ENCODE peak calls at places on chromosomes 3 and 15, in six cellular contexts. E, G, J, B, I and P are unnamed samples.

GRCh38 chr3:40097507-40098117 is 211.9 kb upstream of the EIF1B start:
- DNase-seq in J (no peak), E (no peak), G (no peak), B (no peak), I (no peak), P (no peak)

GRCh38 chr3:30644615-30645014 is 38.2 kb downstream of the TGFBR2 start:
- DNase-seq in J (peak), I (no peak), B (peak), G (peak), E (peak), P (peak)

GRCh38 chr3:151879684-151880282 is 6.3 kb downstream of the SUCNR1 start:
- DNase-seq in G (no peak), B (no peak), E (no peak), J (no peak), I (no peak), P (no peak)

GRCh38 chr3:109346770-109347295 is 9.5 kb upstream of the DPPA4 start:
- DNase-seq in E (peak), B (no peak), I (no peak), G (no peak), J (no peak), P (no peak)

GRCh38 chr3:27657404-27657803 is 64.7 kb downstream of the EOMES start:
- DNase-seq in I (no peak), J (no peak), E (no peak), B (no peak), G (peak), P (no peak)

GRCh38 chr15:40320931-40321371 is 2.5 kb upstream of the INAFM2 start:
- DNase-seq in I (no peak), G (peak), B (peak), J (peak), E (peak), P (peak)

GRCh38 chr15:38758001-38758400 is 193.4 kb upstream of the RASGRP1 start:
- DNase-seq in B (no peak), I (no peak), E (peak), G (peak), J (no peak), P (no peak)

GRCh38 chr3:34056951-34057390 is 258.5 kb downstream of the PDCD6IP start:
- DNase-seq in B (no peak), G (peak), J (no peak), I (no peak), E (no peak), P (peak)

GRCh38 chr3:115321396-115321795 is 174.3 kb upstream of the ZBTB20 start:
- DNase-seq in I (no peak), J (no peak), G (peak), E (peak), B (no peak), P (no peak)

GRCh38 chr15:69863446-69863845 is 234.3 kb downstream of the TLE3 start:
- DNase-seq in E (peak), J (no peak), B (no peak), I (no peak), G (no peak), P (no peak)

GRCh38 chr3:124882749-124883148 is 4.4 kb downstream of the ITGB5 start:
- DNase-seq in E (no peak), J (no peak), B (no peak), I (no peak), G (no peak), P (no peak)

GRCh38 chr3:37096972-37097371 is 77.4 kb downstream of the LRRFIP2 start:
- DNase-seq in I (no peak), B (no peak), E (peak), G (no peak), J (no peak), P (no peak)

GRCh38 chr3:149969945-149970715 is 565 bp downstream of the PFN2 start:
- DNase-seq in E (peak), B (peak), G (peak), J (peak), I (peak), P (peak)

GRCh38 chr3:182913889-182914288 is 66.4 kb downstream of the DCUN1D1 start:
- DNase-seq in G (no peak), I (no peak), E (no peak), B (no peak), J (no peak), P (peak)

GRCh38 chr3:165683947-165684346 is 153.3 kb downstream of the BCHE start:
- DNase-seq in E (no peak), G (no peak), I (no peak), B (no peak), J (no peak), P (no peak)

GRCh38 chr3:177680442-177680821 is 483.1 kb upstream of the TBL1XR1 start:
- DNase-seq in B (no peak), I (no peak), E (peak), G (peak), J (no peak), P (no peak)

GRCh38 chr15:55820043-55820442 is 77.1 kb upstream of the PRTG start:
- DNase-seq in I (no peak), G (no peak), E (no peak), B (no peak), J (no peak), P (no peak)

GRCh38 chr15:74847462-74847861 is 4.5 kb upstream of the ULK3 start:
- DNase-seq in J (no peak), G (no peak), I (no peak), B (no peak), E (no peak), P (no peak)

GRCh38 chr3:17730318-17730967 is 12.0 kb downstream of the TBC1D5 start:
- DNase-seq in I (no peak), E (peak), J (no peak), B (peak), G (peak), P (no peak)

GRCh38 chr3:136146981-136147729 is 49.0 kb downstream of the MSL2 start:
- DNase-seq in E (no peak), G (no peak), J (no peak), B (no peak), I (no peak), P (no peak)

GRCh38 chr3:106825962-106826605 is 551.2 kb upstream of the CCDC54 start:
- DNase-seq in E (peak), J (no peak), I (no peak), G (peak), B (no peak), P (no peak)

GRCh38 chr15:39538936-39539335 is 41.9 kb upstream of the THBS1 start:
- DNase-seq in G (no peak), I (no peak), J (no peak), B (no peak), E (no peak), P (no peak)

GRCh38 chr3:128787256-128788253 is 61.6 kb downstream of the RAB7A start:
- DNase-seq in I (no peak), G (peak), B (peak), E (peak), J (peak), P (peak)

GRCh38 chr3:148518520-148518919 is 179.2 kb upstream of the AGTR1 start:
- DNase-seq in I (no peak), B (no peak), J (no peak), G (no peak), E (no peak), P (no peak)

GRCh38 chr3:32155117-32155516 is 48.7 kb downstream of the GPD1L start:
- DNase-seq in I (no peak), B (no peak), G (no peak), E (no peak), J (no peak), P (no peak)

GRCh38 chr3:105997800-105998526 is 129.2 kb upstream of the CBLB start:
- DNase-seq in J (no peak), E (peak), B (no peak), I (no peak), G (peak), P (no peak)

GRCh38 chr3:195811756-195812155 is at the start of gene MUC4:
- DNase-seq in G (no peak), E (no peak), J (no peak), B (peak), I (no peak), P (no peak)

GRCh38 chr15:62895905-62896316 is 146.6 kb upstream of the TPM1 start:
- DNase-seq in I (no peak), J (no peak), B (no peak), E (peak), G (peak), P (no peak)

GRCh38 chr3:67593761-67594234 is 60.6 kb downstream of the SUCLG2 start:
- DNase-seq in G (peak), E (peak), B (peak), J (no peak), I (no peak), P (peak)

GRCh38 chr3:46897829-46898320 is 20.4 kb downstream of the PTH1R start:
- DNase-seq in E (no peak), J (no peak), G (no peak), I (no peak), B (no peak), P (no peak)

GRCh38 chr3:46982581-46982980 is 3.1 kb downstream of the NBEAL2 start:
- DNase-seq in G (no peak), J (no peak), I (no peak), B (no peak), E (no peak), P (no peak)